ENCODE peak calls at places on chromosomes 11 and 22, in four cellular contexts. G, E, F and I are unnamed samples.

GRCh38 chr11:74320538-74320937 is 9.1 kb upstream of the P4HA3 start:
- DNase-seq in G (no peak), E (no peak), F (peak), I (no peak)

GRCh38 chr11:116829525-116830183 is at the start of gene APOC3:
- DNase-seq in G (no peak), E (no peak), F (peak), I (no peak)

GRCh38 chr11:77065878-77066228 is 918 bp upstream of the CAPN5 start:
- DNase-seq in G (no peak), E (peak), F (peak), I (peak)

GRCh38 chr11:34309970-34310369 is 47.8 kb downstream of the ABTB2 start:
- DNase-seq in G (no peak), E (peak), F (no peak), I (no peak)

GRCh38 chr22:26558246-26558895 is 31.6 kb downstream of the TPST2 start:
- DNase-seq in G (no peak), E (no peak), F (peak), I (no peak)

GRCh38 chr11:123535401-123535800 is 105.3 kb downstream of the GRAMD1B start:
- DNase-seq in G (no peak), E (no peak), F (no peak), I (no peak)

GRCh38 chr22:39997939-39998726 is 3.4 kb downstream of the FAM83F start:
- DNase-seq in G (peak), E (peak), F (peak), I (peak)

GRCh38 chr11:113555071-113555739 is 80.0 kb upstream of the DRD2 start:
- DNase-seq in G (no peak), E (no peak), F (no peak), I (no peak)

GRCh38 chr22:41579997-41580355 is 9.7 kb downstream of the PMM1 start:
- DNase-seq in G (no peak), E (no peak), F (no peak), I (no peak)

GRCh38 chr11:121082670-121083069 is 18.4 kb upstream of the TECTA start:
- DNase-seq in G (peak), E (peak), F (peak), I (peak)

GRCh38 chr22:46843691-46844297 is 81.3 kb downstream of the TBC1D22A start:
- DNase-seq in G (peak), E (no peak), F (peak), I (no peak)

GRCh38 chr11:33660962-33661361 is 39.7 kb downstream of the C11orf91 start:
- DNase-seq in G (no peak), E (no peak), F (no peak), I (no peak)

GRCh38 chr11:132981146-132981956 is 551.0 kb downstream of the OPCML start:
- DNase-seq in G (no peak), E (peak), F (no peak), I (no peak)

GRCh38 chr11:63510360-63511130 is 4.7 kb downstream of the LGALS12 start:
- DNase-seq in G (no peak), E (no peak), F (no peak), I (no peak)

GRCh38 chr11:13046626-13047570 is 37.8 kb downstream of the RASSF10 start:
- DNase-seq in G (no peak), E (no peak), F (no peak), I (no peak)

GRCh38 chr11:14124886-14125285 is 162.4 kb downstream of the SPON1 start:
- DNase-seq in G (no peak), E (no peak), F (no peak), I (no peak)

GRCh38 chr22:41447435-41448188 is 1.0 kb upstream of the TOB2 start:
- DNase-seq in G (peak), E (peak), F (peak), I (peak)

GRCh38 chr22:46070215-46070721 is 80.1 kb upstream of the PPARA start:
- DNase-seq in G (peak), E (peak), F (peak), I (peak)

GRCh38 chr11:130499828-130500227 is 51.4 kb downstream of the ADAMTS15 start:
- DNase-seq in G (no peak), E (no peak), F (peak), I (no peak)

GRCh38 chr11:134951305-134951700 is 539.3 kb upstream of the B3GAT1 start:
- DNase-seq in G (no peak), E (peak), F (peak), I (no peak)

GRCh38 chr11:95570845-95571244 is 218.7 kb downstream of the FAM76B start:
- DNase-seq in G (no peak), E (no peak), F (no peak), I (no peak)

GRCh38 chr11:129324533-129325175 is 51.0 kb upstream of the BARX2 start:
- DNase-seq in G (peak), E (no peak), F (no peak), I (no peak)

GRCh38 chr11:40306938-40307548 is 1152.4 kb downstream of the LRRC4C start:
- DNase-seq in G (no peak), E (peak), F (peak), I (no peak)

GRCh38 chr22:41201146-41201545 is 4.0 kb upstream of the L3MBTL2 start:
- DNase-seq in G (no peak), E (no peak), F (no peak), I (no peak)

GRCh38 chr11:117859061-117859460 is 17.4 kb downstream of the FXYD6 start:
- DNase-seq in G (no peak), E (no peak), F (no peak), I (no peak)

GRCh38 chr22:39128508-39128907 is 24.0 kb downstream of the CBX7 start:
- DNase-seq in G (no peak), E (no peak), F (no peak), I (no peak)

GRCh38 chr22:36585841-36586240 is 56.9 kb upstream of the EIF3D start:
- DNase-seq in G (no peak), E (peak), F (peak), I (peak)

GRCh38 chr11:58178444-58178843 is 10.4 kb upstream of the OR9Q2 start:
- DNase-seq in G (no peak), E (no peak), F (no peak), I (no peak)
- H2BK5ac ChIP-seq in G (no peak), E (no peak), F (no peak), I (no peak)

DNA sequence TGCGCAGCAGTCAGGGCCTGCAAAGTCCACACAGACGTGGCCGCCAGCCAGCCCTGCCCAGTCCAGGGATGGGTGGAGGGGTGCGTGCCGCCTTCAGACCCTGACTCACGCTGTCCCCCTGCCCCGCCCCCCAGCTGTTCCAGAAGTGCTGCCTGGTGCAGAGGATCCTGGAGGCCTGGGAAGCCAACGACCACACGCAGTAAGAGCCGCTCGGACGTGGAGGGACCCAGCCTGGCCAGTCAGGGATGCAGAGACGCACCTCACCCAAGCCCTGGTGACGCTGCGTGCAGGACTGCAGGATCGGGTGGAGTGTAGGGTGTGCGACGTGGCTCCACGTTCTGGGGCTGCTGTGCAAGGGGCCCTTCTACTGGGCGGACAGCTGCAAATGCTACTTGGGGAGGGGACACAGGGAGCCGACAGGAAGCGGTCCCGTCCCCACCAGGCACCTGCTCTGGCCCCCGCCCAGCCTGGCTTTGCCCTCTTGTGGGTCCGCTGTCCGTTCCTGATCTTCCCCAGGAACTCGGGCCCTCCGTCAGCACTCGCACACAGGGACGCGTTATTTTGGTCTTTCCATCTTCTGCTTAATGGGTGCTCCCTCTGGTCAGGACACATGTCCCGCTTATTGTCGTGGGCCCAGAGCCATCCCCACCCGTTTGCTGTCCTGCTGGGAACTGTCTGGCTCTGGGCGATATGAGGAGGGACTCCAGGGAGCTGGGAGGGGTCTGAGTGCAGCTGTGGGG is 42.5 kb downstream of the SBF1 start:
- DNase-seq in G (no peak), E (no peak), F (no peak), I (no peak)
- H2BK5ac ChIP-seq in G (no peak), E (no peak), F (no peak), I (no peak)

GRCh38 chr22:30205281-30206115 is 41.1 kb downstream of the LIF start:
- DNase-seq in G (no peak), E (peak), F (peak), I (no peak)

GRCh38 chr22:30208631-30209603 is 37.6 kb downstream of the LIF start:
- DNase-seq in G (no peak), E (peak), F (peak), I (no peak)

GRCh38 chr22:30209642-30210041 is 36.9 kb downstream of the LIF start:
- DNase-seq in G (no peak), E (no peak), F (no peak), I (no peak)

GRCh38 chr22:30204742-30205111 is 41.8 kb downstream of the LIF start:
- DNase-seq in G (no peak), E (no peak), F (peak), I (no peak)

GRCh38 chr22:30206964-30207363 is 39.6 kb downstream of the LIF start:
- DNase-seq in G (no peak), E (peak), F (peak), I (peak)
- H2BK5ac ChIP-seq in G (no peak), E (no peak), F (peak), I (no peak)

DNA sequence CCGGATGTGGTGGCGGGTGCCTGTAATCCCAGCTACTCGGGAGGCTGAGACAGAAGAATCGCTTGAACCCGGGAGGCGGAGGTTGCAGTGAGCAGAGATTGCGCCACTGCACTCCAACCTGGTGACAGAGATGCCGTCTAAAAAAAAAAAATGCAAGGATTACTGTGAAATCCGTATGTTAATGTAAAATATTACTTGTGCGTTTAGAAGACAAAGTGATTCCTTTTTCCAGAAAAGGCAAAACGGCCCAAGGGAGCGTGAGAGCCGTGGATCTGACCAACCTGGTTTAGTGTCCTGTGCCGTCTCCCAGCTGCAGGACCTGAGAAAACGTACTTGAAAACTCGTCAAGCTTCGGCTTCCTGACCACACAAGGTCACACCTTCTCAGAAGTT is 905 bp downstream of the HDHD5 start:
- DNase-seq in G (no peak), E (no peak), F (no peak), I (no peak)
- H2BK5ac ChIP-seq in G (no peak), E (no peak), F (peak), I (no peak)

GRCh38 chr22:23157560-23158515 is 12.6 kb downstream of the RAB36 start:
- DNase-seq in G (no peak), E (no peak), F (no peak), I (no peak)
- H2BK5ac ChIP-seq in G (no peak), E (no peak), F (no peak), I (no peak)

DNA sequence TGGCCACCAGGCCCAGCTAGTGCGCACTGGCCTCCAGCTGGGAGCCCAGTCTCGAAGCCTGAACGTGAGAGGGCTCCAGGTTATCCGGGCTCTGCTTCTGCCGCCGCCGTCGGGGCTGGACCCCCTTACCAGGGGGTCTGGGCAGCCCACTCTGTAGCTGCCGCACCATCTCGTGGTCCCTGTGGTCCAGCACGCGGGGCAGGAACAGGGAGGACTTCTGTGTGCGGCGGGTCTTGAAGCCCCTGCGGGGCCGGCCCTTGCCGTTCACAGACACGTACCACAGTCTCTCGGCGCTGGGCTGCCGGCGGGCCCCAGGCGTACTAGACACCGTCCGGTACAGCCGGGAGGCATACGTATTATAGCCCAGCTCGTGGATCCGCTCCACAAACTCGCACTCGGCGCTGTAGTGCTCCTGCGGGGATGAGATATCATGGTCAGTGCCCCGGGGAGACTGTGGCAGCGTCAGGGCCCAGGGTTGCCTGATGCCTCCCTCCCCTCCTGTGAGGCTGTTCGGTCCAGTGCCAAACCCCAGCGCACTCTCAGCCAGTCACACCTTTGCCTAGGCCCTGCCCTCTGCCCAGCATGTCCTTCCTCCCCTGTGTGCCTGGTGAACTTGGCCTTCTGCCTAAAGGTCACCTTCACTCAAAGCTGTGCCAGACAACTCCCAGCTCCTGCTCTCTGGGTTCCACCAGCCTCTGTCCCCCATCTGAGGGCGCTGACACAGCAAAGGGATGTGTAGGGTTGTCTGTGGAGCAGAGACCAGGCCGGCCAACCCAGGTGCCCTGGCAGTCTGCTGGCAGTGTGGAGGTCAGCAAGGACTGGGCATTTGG is 8.7 kb downstream of the FGF3 start:
- DNase-seq in G (no peak), E (no peak), F (no peak), I (no peak)
- H2BK5ac ChIP-seq in G (no peak), E (no peak), F (no peak), I (no peak)

GRCh38 chr11:2097998-2098690 is 41.0 kb downstream of the IGF2 start:
- DNase-seq in G (no peak), E (no peak), F (no peak), I (no peak)
- H2BK5ac ChIP-seq in G (peak), E (no peak), F (peak), I (no peak)

GRCh38 chr11:19803506-19803998 is 90.9 kb downstream of the NAV2 start:
- DNase-seq in G (no peak), E (no peak), F (no peak), I (no peak)

GRCh38 chr11:19800162-19800561 is 87.5 kb downstream of the NAV2 start:
- DNase-seq in G (no peak), E (no peak), F (no peak), I (no peak)

GRCh38 chr11:19805346-19805745 is 92.7 kb downstream of the NAV2 start:
- DNase-seq in G (no peak), E (no peak), F (no peak), I (no peak)

GRCh38 chr11:19800714-19801519 is 88.3 kb downstream of the NAV2 start:
- DNase-seq in G (no peak), E (no peak), F (no peak), I (peak)

DNA sequence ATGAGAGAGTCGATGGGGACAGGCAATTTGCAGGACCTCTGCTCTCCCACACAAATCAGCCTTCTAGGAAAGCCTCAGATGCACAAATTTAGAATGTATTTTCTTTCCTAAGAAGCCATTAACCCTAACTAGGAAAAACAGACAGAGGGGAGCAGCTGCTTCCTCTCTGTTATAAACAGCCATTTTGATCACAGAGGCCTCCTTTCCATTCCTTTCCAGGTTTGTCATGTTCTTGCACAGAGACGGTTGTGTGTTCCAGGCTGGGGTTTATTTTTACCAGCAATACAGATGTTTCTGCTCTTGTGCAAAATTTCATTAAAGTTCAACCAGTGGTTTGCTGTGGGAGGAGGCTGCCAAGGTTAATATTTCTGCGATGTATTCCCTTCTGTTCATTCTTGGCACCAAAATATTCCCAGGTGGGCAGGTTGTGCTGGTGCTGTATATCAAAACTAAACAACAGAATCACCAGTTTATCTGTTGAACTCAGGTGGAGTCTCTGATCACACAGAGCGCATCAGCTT is 90.2 kb downstream of the NAV2 start:
- DNase-seq in G (no peak), E (no peak), F (peak), I (no peak)
- H2BK5ac ChIP-seq in G (no peak), E (no peak), F (no peak), I (no peak)

GRCh38 chr11:1258401-1259075 is 35.7 kb downstream of the MUC5B start:
- DNase-seq in G (no peak), E (no peak), F (no peak), I (no peak)
- H2BK5ac ChIP-seq in G (no peak), E (no peak), F (no peak), I (no peak)